ENCODE peak calls at places on chromosomes 3 and 15, in six cellular contexts. D, R, Q, E, U and Z are unnamed samples.
A peak's percentile ranks its signal among the peaks of the same experiment; 100 is the strongest.

GRCh38 chr3:88142094-88142624 is 7.6 kb upstream of the C3orf38 start:
- DNase-seq in D (no peak), R (no peak), Q (no peak), E (peak; percentile 58), U (no peak), Z (no peak)

GRCh38 chr3:194485471-194485875 is 1.3 kb downstream of the ATP13A3 start:
- DNase-seq in D (no peak), R (no peak), Q (no peak), E (peak; percentile 35), U (no peak), Z (no peak)

GRCh38 chr15:58203537-58203936 is 65.4 kb downstream of the AQP9 start:
- DNase-seq in D (no peak), R (no peak), Q (no peak), E (no peak), U (no peak), Z (no peak)

GRCh38 chr15:33490703-33491102 is 179.9 kb downstream of the RYR3 start:
- DNase-seq in D (no peak), R (no peak), Q (no peak), E (no peak), U (no peak), Z (no peak)

GRCh38 chr3:186772886-186773417 is 10.4 kb upstream of the EIF4A2 start:
- DNase-seq in D (peak; percentile 53), R (no peak), Q (peak; percentile 74), E (no peak), U (peak; percentile 65), Z (peak; percentile 50)

GRCh38 chr3:33889394-33890039 is 91.1 kb downstream of the PDCD6IP start:
- DNase-seq in D (no peak), R (no peak), Q (no peak), E (no peak), U (no peak), Z (no peak)

GRCh38 chr3:30319713-30320112 is 286.7 kb upstream of the TGFBR2 start:
- DNase-seq in D (no peak), R (no peak), Q (peak; percentile 18), E (peak; percentile 63), U (no peak), Z (no peak)

GRCh38 chr15:76084263-76084662 is 24.5 kb downstream of the TMEM266 start:
- DNase-seq in D (no peak), R (no peak), Q (no peak), E (no peak), U (no peak), Z (no peak)